ENCODE peak calls at places on chromosomes 6 and 20, in nine cellular contexts. I is WTC11; L is cardiac muscle cell; C is AG08395; X is stimulated activated CD8-positive, alpha-beta memory T cell treated with anti-CD3 and anti-CD28 coated beads, Interleukin-12 subunit alpha, Interleukin-12 subunit beta, amount 100 ng/mL, for 1 hour; D is stromal cell of bone marrow; B is adipocyte; P is dorsolateral prefrontal cortex; Y is stimulated activated CD4-positive, alpha-beta T cell treated with anti-CD3 and anti-CD28 coated beads, Interleukin-2, amount 100 ng/mL, for 48 hours. G is an unnamed sample.

GRCh38 chr20:58231678-58232077 is 3.2 kb upstream of the ANKRD60 start:
- DNase-seq in Y (no peak), X (no peak), I (no peak), P (no peak), D (no peak), C (no peak), B (peak; percentile 64), L (peak; percentile 71), G (no peak)

GRCh38 chr20:43514062-43514971 is 6.8 kb downstream of the L3MBTL1 start:
- DNase-seq in C (peak; percentile 99), I (peak; percentile 97), L (peak; percentile 99), B (peak; percentile 99), X (peak; percentile 81), D (peak; percentile 82), P (peak; percentile 98), Y (peak; percentile 82), G (peak; percentile 76)

GRCh38 chr6:134041093-134041492 is 11.3 kb downstream of the SLC2A12 start:
- DNase-seq in X (no peak), D (peak; percentile 59), P (no peak), L (no peak), C (peak; percentile 62), I (no peak), B (peak; percentile 85), Y (no peak), G (no peak)

GRCh38 chr20:41161886-41162285 is 24.5 kb downstream of the PLCG1 start:
- DNase-seq in C (no peak), D (no peak), B (no peak), I (no peak), L (no peak), Y (no peak), P (no peak), X (no peak), G (no peak)

GRCh38 chr6:130447374-130447773 is 81.6 kb downstream of the TMEM200A start:
- DNase-seq in I (no peak), B (peak; percentile 9), Y (no peak), L (no peak), C (no peak), X (no peak), D (no peak), P (no peak), G (no peak)

GRCh38 chr6:96562886-96563285 is at the start of gene FHL5:
- DNase-seq in D (no peak), I (no peak), X (no peak), B (peak; percentile 12), L (no peak), C (no peak), P (no peak), Y (no peak), G (no peak)

GRCh38 chr20:17500271-17500670 is 30.9 kb downstream of the BFSP1 start:
- DNase-seq in B (no peak), X (no peak), P (no peak), D (no peak), C (no peak), I (no peak), Y (no peak), L (no peak), G (no peak)

GRCh38 chr6:143093290-143093689 is 32.6 kb downstream of the AIG1 start:
- DNase-seq in I (no peak), Y (no peak), C (no peak), D (no peak), X (no peak), B (no peak), P (no peak), L (no peak), G (no peak)

GRCh38 chr6:11324453-11325023 is 92.1 kb upstream of the NEDD9 start:
- DNase-seq in Y (peak; percentile 42), P (no peak), I (no peak), L (no peak), X (no peak), D (no peak), C (no peak), B (no peak), G (no peak)

G was measured in HS-5.